ENCODE peak calls at places on chromosomes 5 and 9, in six cellular contexts. K, C, F, J, M and A are unnamed samples.

GRCh38 chr5:80064124-80064523 is 29.0 kb downstream of the THBS4 start:
- DNase-seq in K (no peak), C (no peak), F (no peak), J (no peak), M (no peak), A (no peak)

GRCh38 chr9:136629879-136630661 is 32.6 kb upstream of the EGFL7 start:
- DNase-seq in K (peak), C (no peak), F (no peak), J (peak), M (peak), A (no peak)

GRCh38 chr5:44983006-44983405 is 174.3 kb downstream of the MRPS30 start:
- DNase-seq in K (no peak), C (peak), F (peak), J (no peak), M (no peak), A (no peak)

GRCh38 chr5:128596071-128596470 is 58.0 kb upstream of the FBN2 start:
- DNase-seq in K (peak), C (no peak), F (no peak), J (peak), M (no peak), A (no peak)

GRCh38 chr5:76431336-76431735 is 28.3 kb downstream of the IQGAP2 start:
- DNase-seq in K (no peak), C (no peak), F (no peak), J (no peak), M (no peak), A (no peak)

GRCh38 chr5:138601444-138601843 is 26.2 kb upstream of the HSPA9 start:
- DNase-seq in K (peak), C (peak), F (no peak), J (peak), M (no peak), A (no peak)

GRCh38 chr9:133119039-133119438 is 2.0 kb downstream of the RALGDS start:
- DNase-seq in K (peak), C (no peak), F (no peak), J (no peak), M (peak), A (peak)

GRCh38 chr5:62143268-62144229 is 162.5 kb upstream of the KIF2A start:
- DNase-seq in K (no peak), C (peak), F (peak), J (peak), M (no peak), A (no peak)

DNA sequence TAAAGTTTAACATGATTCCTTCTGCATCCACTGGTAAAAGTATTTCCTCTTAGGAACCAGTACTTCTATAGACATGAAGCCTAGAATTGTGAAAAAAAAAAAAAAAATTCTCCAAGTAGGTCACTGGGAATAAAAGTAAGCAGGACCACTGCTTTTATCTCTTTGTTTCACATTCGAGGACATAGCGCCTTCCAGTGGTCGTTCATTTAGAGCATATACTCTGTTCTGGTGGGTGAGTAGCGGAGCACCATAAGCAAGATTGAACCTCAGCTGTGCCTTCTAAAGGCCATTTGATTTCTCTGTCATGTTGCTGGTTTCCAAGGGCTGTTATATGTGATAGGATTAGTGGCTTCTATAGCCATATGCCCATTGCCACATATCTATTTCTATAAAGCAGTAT is 393.1 kb downstream of the TMEM232 start:
- DNase-seq in K (no peak), C (peak), F (peak), J (peak), M (no peak), A (no peak)
- TF ChIP-seq CTCF in K (no peak), C (no peak), F (peak), J (no peak), M (no peak), A (no peak)

DNA sequence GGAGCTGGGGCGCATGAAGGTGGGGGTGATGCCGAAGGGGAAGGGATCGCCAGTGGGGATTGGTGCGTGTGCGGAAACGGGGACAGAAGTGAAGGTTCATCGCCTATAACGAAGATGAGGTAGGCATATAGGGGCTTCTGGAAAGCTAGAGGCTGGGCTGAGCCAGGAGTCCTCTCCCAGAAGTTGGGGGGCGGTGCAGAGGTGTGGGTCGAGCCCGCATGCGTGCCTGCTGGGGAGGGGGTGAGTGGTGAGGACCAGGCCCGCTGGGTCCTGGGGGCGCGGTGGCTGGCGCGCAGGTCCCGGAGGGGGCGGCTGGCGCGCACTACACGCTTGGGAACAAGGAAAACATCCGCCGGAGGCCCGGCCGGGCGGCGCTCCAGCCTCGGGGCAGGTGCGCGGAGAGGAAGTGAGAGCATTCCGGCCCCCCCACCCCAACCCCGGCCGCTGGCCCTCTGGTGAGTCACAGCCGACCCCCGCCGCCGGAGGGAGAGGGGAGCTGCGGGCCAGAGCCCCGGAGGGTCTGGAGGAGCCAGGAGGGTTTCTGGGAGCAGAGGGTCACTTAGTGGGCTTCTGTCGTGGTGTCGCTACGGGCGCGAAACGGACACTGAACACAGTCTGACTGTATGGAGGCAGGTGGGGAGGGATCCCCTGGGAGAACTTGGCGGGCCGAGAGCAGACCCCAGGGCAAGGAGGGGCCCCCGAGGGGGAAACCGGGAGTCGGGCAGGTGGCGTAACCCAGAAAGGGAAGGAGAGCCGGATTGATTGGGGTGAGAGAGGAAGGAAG is 2.9 kb upstream of the MSMP start:
- DNase-seq in K (peak), C (peak), F (peak), J (no peak), M (peak), A (peak)
- TF ChIP-seq POLR2A in K (no peak), C (peak), F (peak), J (no peak), M (no peak), A (no peak)

DNA sequence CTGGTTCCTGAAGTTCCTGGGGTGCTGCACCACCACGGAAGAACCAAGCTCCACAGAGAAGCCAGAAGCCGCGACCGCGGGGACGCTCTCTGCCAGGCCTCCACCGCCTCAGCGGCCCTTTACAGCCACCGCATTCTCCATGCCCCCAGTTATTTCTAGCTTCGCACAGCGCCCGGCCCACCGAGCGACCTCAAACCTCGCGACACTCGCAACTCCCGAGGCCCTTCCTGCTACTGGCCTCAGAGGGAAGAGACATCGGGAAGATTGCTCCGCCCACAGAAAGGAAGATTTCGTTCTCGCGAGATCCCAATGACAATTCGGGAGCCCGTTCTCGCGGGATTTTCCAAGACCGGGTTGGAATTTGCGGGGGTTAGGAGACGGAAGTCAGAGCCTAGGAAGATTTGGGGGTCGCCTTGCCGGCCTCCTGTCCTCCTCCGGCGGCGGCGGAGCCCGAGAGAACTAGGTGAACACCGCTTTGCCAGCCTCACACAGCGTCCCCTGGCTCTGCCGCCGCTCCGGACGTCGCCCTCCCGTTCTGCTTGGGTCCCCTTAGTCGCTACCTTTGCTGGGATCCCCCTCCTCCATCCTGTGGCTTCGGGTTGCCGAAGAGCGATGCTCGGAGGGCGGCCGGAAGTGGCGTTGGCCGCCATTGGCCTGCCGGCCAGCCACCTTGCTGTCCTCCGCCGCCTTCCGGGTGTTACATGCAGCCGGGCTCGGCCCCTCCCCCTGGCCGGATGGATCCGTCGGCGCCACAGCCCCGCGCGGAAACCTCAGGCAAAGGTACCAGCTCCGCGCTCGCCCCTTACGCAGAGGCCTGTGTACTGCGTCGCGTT is at the start of gene ERCC6L2:
- DNase-seq in K (peak), C (peak), F (peak), J (peak), M (peak), A (peak)
- TF ChIP-seq CTCF in K (peak), C (no peak), F (no peak), J (no peak), M (no peak), A (no peak)

DNA sequence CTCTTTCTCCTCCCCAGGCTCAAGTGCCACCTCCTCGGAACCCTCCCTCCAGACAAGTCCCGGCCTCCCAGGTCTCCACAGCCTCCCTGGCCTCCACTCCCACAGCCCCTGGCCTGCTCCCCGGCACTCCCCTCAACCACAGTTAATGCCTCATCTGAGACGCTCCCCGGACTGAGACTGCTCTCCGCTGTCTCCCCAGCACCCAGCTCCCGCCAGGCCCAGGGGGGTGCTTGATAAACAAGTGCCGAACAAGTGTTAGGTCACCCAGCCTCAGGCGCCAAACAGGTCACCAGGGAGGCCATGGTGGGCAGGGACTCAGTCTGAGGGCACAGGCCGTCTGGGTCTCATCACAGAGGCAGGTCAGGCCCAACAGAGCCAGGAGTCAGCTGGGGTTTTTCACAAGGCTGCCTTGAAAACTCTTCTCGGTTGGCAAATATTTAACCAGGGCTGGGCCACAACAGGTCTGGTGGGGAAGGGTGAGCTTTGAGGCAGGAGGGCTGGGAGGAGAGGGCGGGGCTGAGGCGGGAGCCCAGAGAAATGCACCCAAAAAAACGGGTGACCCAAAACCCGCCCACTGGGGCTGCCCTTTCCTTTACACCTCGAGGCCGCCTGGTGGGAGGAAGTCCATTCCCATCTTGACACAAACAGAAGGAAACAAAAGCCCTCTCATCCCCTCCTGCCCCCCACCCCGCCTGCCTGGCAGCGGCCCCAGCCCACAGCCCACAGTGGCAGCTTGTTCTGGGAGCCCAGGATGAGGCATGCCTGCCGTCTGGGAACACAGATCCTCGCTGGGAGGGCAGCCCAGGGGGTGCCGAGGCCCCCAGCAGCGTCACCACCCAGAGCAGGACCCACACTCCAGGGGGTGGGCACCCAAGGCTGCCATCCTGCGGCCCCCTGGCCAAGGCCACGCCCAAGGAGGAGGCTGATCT is 66.6 kb upstream of the STXBP1 start:
- DNase-seq in K (peak), C (peak), F (no peak), J (peak), M (peak), A (peak)
- TF ChIP-seq POLR2A in K (no peak), C (no peak), F (no peak), J (no peak), M (no peak), A (no peak)

DNA sequence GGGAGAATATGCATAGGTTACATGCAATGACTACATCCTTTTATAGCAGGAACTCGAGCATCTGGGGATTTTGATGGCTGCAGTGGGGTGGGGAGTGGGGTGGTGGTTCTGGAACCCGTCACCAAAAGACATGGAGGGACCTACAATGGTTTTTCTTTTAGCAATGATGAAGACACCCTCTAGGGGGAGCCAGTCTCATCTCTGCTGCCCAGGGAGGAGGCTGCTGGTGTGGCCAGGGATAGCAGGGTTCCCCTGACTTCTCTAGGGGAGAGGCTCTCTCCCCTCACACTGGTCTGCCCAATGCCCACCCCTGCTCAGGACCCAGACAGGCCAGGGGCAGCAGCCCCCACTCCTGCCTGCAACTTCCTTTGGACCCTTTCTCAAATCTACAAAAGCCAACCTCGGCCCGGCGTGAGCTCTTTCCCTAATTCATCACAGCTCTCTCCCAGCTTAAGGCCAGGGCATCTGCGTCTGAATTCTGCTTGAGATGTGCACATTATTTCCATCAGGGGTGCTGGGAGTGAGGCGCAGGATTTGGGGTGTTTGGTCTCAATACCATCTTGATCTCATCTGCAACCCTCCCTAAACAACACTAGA is 73.5 kb upstream of the RETREG1 start:
- DNase-seq in K (no peak), C (peak), F (peak), J (peak), M (no peak), A (no peak)
- TF ChIP-seq CTCF in K (no peak), C (peak), F (peak), J (peak), M (peak), A (peak)

GRCh38 chr9:129568560-129569505 is 52.1 kb downstream of the C9orf50 start:
- DNase-seq in K (peak), C (peak), F (no peak), J (no peak), M (peak), A (no peak)

GRCh38 chr9:129567329-129567728 is 53.6 kb downstream of the C9orf50 start:
- DNase-seq in K (no peak), C (no peak), F (no peak), J (no peak), M (no peak), A (no peak)

GRCh38 chr9:129569506-129570449 is 51.1 kb downstream of the C9orf50 start:
- DNase-seq in K (peak), C (peak), F (peak), J (peak), M (no peak), A (no peak)

GRCh38 chr9:129566563-129567266 is 54.2 kb downstream of the C9orf50 start:
- DNase-seq in K (no peak), C (no peak), F (no peak), J (no peak), M (no peak), A (no peak)

DNA sequence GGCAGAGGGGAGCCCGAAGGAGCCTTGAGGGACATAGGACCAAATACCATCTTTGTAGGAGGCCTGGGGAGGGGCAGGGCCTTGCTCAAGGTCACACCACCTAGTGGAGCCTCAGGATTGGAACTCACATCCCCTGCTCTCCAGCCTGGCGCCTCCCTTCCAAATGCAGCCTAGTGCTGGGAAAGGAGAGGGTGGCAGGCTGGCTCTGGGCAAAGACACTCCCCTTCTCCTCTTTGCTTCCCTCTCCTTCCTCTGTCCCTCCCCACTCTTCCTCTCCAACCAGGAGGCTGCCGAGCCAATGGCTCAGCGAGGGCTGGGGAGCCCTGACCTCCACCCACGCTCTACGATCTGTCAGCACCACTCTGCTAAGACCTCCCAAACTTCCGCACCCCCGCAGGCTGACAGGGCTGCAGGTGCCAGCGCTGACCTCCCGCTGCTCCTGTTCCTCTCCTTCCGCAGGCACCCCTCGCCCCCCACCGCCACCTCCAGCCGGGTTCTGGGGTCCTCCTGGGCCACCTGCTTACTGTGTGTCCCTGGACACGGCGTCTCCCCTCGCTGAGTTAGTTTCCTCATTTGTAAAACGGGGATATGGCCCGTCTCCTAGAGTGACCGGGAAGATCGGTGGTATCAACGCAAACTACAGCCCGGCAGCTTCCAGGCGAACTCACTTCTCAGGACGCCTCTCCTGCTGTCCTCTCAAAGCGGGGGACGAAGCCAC is 52.9 kb downstream of the C9orf50 start:
- DNase-seq in K (peak), C (peak), F (peak), J (peak), M (no peak), A (no peak)
- TF ChIP-seq POLR2A in K (no peak), C (peak), F (peak), J (no peak), M (no peak), A (no peak)

GRCh38 chr9:77764894-77765780 is 117.0 kb upstream of the GNA14 start:
- DNase-seq in K (no peak), C (peak), F (peak), J (peak), M (no peak), A (no peak)
- TF ChIP-seq CTCF in K (peak), C (peak), F (peak), J (peak), M (no peak), A (no peak)